ENCODE peak calls at places on chromosomes 3 and 15, in four cellular contexts. One of them, this sample, is unnamed.

GRCh38 chr15:70863450-70864218 is 9.7 kb upstream of the LARP6 start:
- DNase-seq in tibial nerve: peak
- DNase-seq in H1: no peak
- DNase-seq in WTC11: no peak
- DNase-seq in this sample: peak

GRCh38 chr15:40420071-40420713 is 14.6 kb downstream of the IVD start:
- DNase-seq in tibial nerve: no peak
- DNase-seq in H1: no peak
- DNase-seq in WTC11: no peak
- DNase-seq in this sample: no peak

GRCh38 chr3:31219131-31219843 is 313.4 kb upstream of the STT3B start:
- DNase-seq in tibial nerve: no peak
- DNase-seq in WTC11: no peak
- DNase-seq in H1: no peak
- DNase-seq in this sample: no peak

GRCh38 chr3:185420762-185421161 is 57.8 kb downstream of the MAP3K13 start:
- DNase-seq in WTC11: no peak
- DNase-seq in tibial nerve: peak
- DNase-seq in H1: no peak
- DNase-seq in this sample: peak

GRCh38 chr15:36325206-36325605 is 254.2 kb upstream of the CDIN1 start:
- DNase-seq in H1: no peak
- DNase-seq in tibial nerve: no peak
- DNase-seq in WTC11: no peak
- DNase-seq in this sample: no peak

GRCh38 chr15:61517776-61518175 is 288.7 kb upstream of the RORA start:
- DNase-seq in H1: no peak
- DNase-seq in tibial nerve: no peak
- DNase-seq in WTC11: no peak
- DNase-seq in this sample: no peak

GRCh38 chr15:66294157-66294931 is 976 bp downstream of the DIS3L start:
- DNase-seq in tibial nerve: peak
- DNase-seq in H1: no peak
- DNase-seq in WTC11: no peak
- DNase-seq in this sample: peak

GRCh38 chr3:43523454-43524053 is 98.3 kb downstream of the ANO10 start:
- DNase-seq in H1: no peak
- DNase-seq in WTC11: no peak
- DNase-seq in tibial nerve: no peak
- DNase-seq in this sample: no peak

GRCh38 chr3:45946875-45947274 is 3.6 kb downstream of the CXCR6 start:
- DNase-seq in tibial nerve: no peak
- DNase-seq in H1: no peak
- DNase-seq in WTC11: no peak
- DNase-seq in this sample: no peak

GRCh38 chr15:69489101-69489571 is 36.5 kb downstream of the RPLP1 start:
- DNase-seq in tibial nerve: peak
- DNase-seq in H1: no peak
- DNase-seq in WTC11: no peak
- DNase-seq in this sample: no peak

GRCh38 chr3:82130056-82130455 is 368.6 kb upstream of the GBE1 start:
- DNase-seq in WTC11: no peak
- DNase-seq in H1: no peak
- DNase-seq in tibial nerve: no peak
- DNase-seq in this sample: no peak

GRCh38 chr3:197203714-197204146 is 94.7 kb downstream of the DLG1 start:
- DNase-seq in H1: no peak
- DNase-seq in tibial nerve: no peak
- DNase-seq in WTC11: no peak
- DNase-seq in this sample: no peak

GRCh38 chr3:105676621-105677300 is 192.1 kb downstream of the CBLB start:
- DNase-seq in WTC11: no peak
- DNase-seq in tibial nerve: no peak
- DNase-seq in H1: no peak
- DNase-seq in this sample: no peak

GRCh38 chr3:12759097-12759679 is at the start of gene TMEM40:
- DNase-seq in H1: no peak
- DNase-seq in WTC11: peak
- DNase-seq in tibial nerve: no peak
- DNase-seq in this sample: peak

GRCh38 chr3:171327441-171328174 is 132.6 kb downstream of the TNIK start:
- DNase-seq in WTC11: no peak
- DNase-seq in tibial nerve: no peak
- DNase-seq in H1: no peak
- DNase-seq in this sample: no peak

GRCh38 chr15:100170280-100170654 is 171.5 kb downstream of the ADAMTS17 start:
- DNase-seq in tibial nerve: no peak
- DNase-seq in WTC11: no peak
- DNase-seq in H1: no peak
- DNase-seq in this sample: no peak

GRCh38 chr3:157111578-157111977 is 48.4 kb downstream of the CCNL1 start:
- DNase-seq in H1: no peak
- DNase-seq in WTC11: no peak
- DNase-seq in tibial nerve: no peak
- DNase-seq in this sample: no peak

GRCh38 chr15:38547255-38547997 is 17.2 kb downstream of the RASGRP1 start:
- DNase-seq in WTC11: no peak
- DNase-seq in tibial nerve: no peak
- DNase-seq in H1: no peak
- DNase-seq in this sample: no peak

GRCh38 chr15:40825661-40826088 is 2.8 kb downstream of the PPP1R14D start:
- DNase-seq in tibial nerve: no peak
- DNase-seq in WTC11: no peak
- DNase-seq in H1: no peak
- DNase-seq in this sample: peak

GRCh38 chr15:96264351-96264798 is 66.1 kb upstream of the NR2F2 start:
- DNase-seq in H1: no peak
- DNase-seq in tibial nerve: no peak
- DNase-seq in WTC11: no peak
- DNase-seq in this sample: peak

GRCh38 chr3:17489139-17489538 is 253.3 kb downstream of the TBC1D5 start:
- DNase-seq in tibial nerve: no peak
- DNase-seq in H1: no peak
- DNase-seq in WTC11: no peak
- DNase-seq in this sample: no peak

GRCh38 chr3:197748597-197749314 is 927 bp upstream of the FYTTD1 start:
- DNase-seq in WTC11: no peak
- DNase-seq in tibial nerve: no peak
- DNase-seq in H1: no peak
- DNase-seq in this sample: no peak

GRCh38 chr3:159252772-159253384 is 451.0 kb downstream of the MFSD1 start:
- DNase-seq in H1: no peak
- DNase-seq in WTC11: no peak
- DNase-seq in tibial nerve: no peak
- DNase-seq in this sample: peak

GRCh38 chr3:4824948-4825325 is 154.3 kb upstream of the BHLHE40 start:
- DNase-seq in H1: no peak
- DNase-seq in WTC11: no peak
- DNase-seq in tibial nerve: no peak
- DNase-seq in this sample: peak

GRCh38 chr15:49045691-49046112 is 544 bp downstream of the SECISBP2L start:
- DNase-seq in tibial nerve: peak
- DNase-seq in WTC11: no peak
- DNase-seq in H1: no peak
- DNase-seq in this sample: peak

GRCh38 chr15:38252481-38253311 is at the start of gene SPRED1:
- DNase-seq in H1: no peak
- DNase-seq in tibial nerve: peak
- DNase-seq in WTC11: peak
- DNase-seq in this sample: peak

GRCh38 chr15:26439681-26440080 is 333.2 kb downstream of the GABRB3 start:
- DNase-seq in tibial nerve: no peak
- DNase-seq in WTC11: no peak
- DNase-seq in H1: no peak
- DNase-seq in this sample: no peak

GRCh38 chr15:94119923-94120775 is 111.2 kb upstream of the MCTP2 start:
- DNase-seq in tibial nerve: peak
- DNase-seq in H1: peak
- DNase-seq in WTC11: peak
- DNase-seq in this sample: peak

GRCh38 chr15:100060276-100060926 is 281.4 kb downstream of the ADAMTS17 start:
- DNase-seq in WTC11: no peak
- DNase-seq in H1: no peak
- DNase-seq in tibial nerve: peak
- DNase-seq in this sample: no peak

GRCh38 chr3:139448104-139448503 is 28.2 kb downstream of the RBP2 start:
- DNase-seq in H1: no peak
- DNase-seq in WTC11: no peak
- DNase-seq in tibial nerve: no peak
- DNase-seq in this sample: no peak

GRCh38 chr15:99682455-99682854 is 50.8 kb downstream of the LYSMD4 start:
- DNase-seq in WTC11: no peak
- DNase-seq in H1: no peak
- DNase-seq in tibial nerve: no peak
- DNase-seq in this sample: no peak

GRCh38 chr15:43769584-43770228 is 7.1 kb downstream of the ELL3 start:
- DNase-seq in tibial nerve: peak
- DNase-seq in WTC11: peak
- DNase-seq in H1: peak
- DNase-seq in this sample: peak

GRCh38 chr3:192869131-192870027 is 48.3 kb downstream of the MB21D2 start:
- DNase-seq in H1: no peak
- DNase-seq in tibial nerve: no peak
- DNase-seq in WTC11: no peak
- DNase-seq in this sample: no peak

GRCh38 chr15:45641374-45641778 is 6.5 kb downstream of the SQOR start:
- DNase-seq in H1: no peak
- DNase-seq in tibial nerve: peak
- DNase-seq in WTC11: no peak
- DNase-seq in this sample: peak

GRCh38 chr3:180421221-180421620 is 180.7 kb upstream of the TTC14 start:
- DNase-seq in WTC11: no peak
- DNase-seq in H1: no peak
- DNase-seq in tibial nerve: no peak
- DNase-seq in this sample: no peak

GRCh38 chr3:128804017-128804816 is 75.2 kb upstream of the ACAD9 start:
- DNase-seq in H1: no peak
- DNase-seq in WTC11: no peak
- DNase-seq in tibial nerve: no peak
- DNase-seq in this sample: no peak

GRCh38 chr15:68126415-68126814 is 72.3 kb downstream of the PIAS1 start:
- DNase-seq in tibial nerve: no peak
- DNase-seq in H1: no peak
- DNase-seq in WTC11: no peak
- DNase-seq in this sample: no peak

GRCh38 chr3:88707837-88708236 is 399.6 kb upstream of the EPHA3 start:
- DNase-seq in tibial nerve: no peak
- DNase-seq in WTC11: no peak
- DNase-seq in H1: no peak
- DNase-seq in this sample: no peak

GRCh38 chr3:148992635-148993230 is 1.4 kb downstream of the GYG1 start:
- DNase-seq in WTC11: no peak
- DNase-seq in H1: no peak
- DNase-seq in tibial nerve: no peak
- DNase-seq in this sample: no peak

GRCh38 chr3:148992027-148992634 is 791 bp downstream of the GYG1 start:
- DNase-seq in WTC11: peak
- DNase-seq in H1: no peak
- DNase-seq in tibial nerve: peak
- DNase-seq in this sample: peak

GRCh38 chr3:148990211-148990610 is 1.1 kb upstream of the GYG1 start:
- DNase-seq in WTC11: no peak
- DNase-seq in tibial nerve: no peak
- DNase-seq in H1: no peak
- DNase-seq in this sample: no peak

GRCh38 chr3:148991219-148992026 is at the start of gene GYG1:
- DNase-seq in tibial nerve: peak
- DNase-seq in WTC11: peak
- DNase-seq in H1: peak
- DNase-seq in this sample: peak
- TF ChIP-seq CTCF in tibial nerve: no peak
- TF ChIP-seq CTCF in WTC11: no peak
- TF ChIP-seq CTCF in H1: peak
- TF ChIP-seq CTCF in this sample: peak

GRCh38 chr15:55615445-55615844 is 27.3 kb upstream of the PYGO1 start:
- DNase-seq in WTC11: no peak
- DNase-seq in tibial nerve: no peak
- DNase-seq in H1: no peak
- DNase-seq in this sample: no peak

GRCh38 chr15:55619783-55620182 is 31.6 kb upstream of the PYGO1 start:
- DNase-seq in tibial nerve: no peak
- DNase-seq in WTC11: no peak
- DNase-seq in H1: no peak
- DNase-seq in this sample: no peak

GRCh38 chr15:55618396-55618795 is 30.3 kb upstream of the PYGO1 start:
- DNase-seq in H1: no peak
- DNase-seq in tibial nerve: no peak
- DNase-seq in WTC11: no peak
- DNase-seq in this sample: no peak
- TF ChIP-seq CTCF in H1: no peak
- TF ChIP-seq CTCF in tibial nerve: no peak
- TF ChIP-seq CTCF in WTC11: no peak
- TF ChIP-seq CTCF in this sample: no peak

DNA sequence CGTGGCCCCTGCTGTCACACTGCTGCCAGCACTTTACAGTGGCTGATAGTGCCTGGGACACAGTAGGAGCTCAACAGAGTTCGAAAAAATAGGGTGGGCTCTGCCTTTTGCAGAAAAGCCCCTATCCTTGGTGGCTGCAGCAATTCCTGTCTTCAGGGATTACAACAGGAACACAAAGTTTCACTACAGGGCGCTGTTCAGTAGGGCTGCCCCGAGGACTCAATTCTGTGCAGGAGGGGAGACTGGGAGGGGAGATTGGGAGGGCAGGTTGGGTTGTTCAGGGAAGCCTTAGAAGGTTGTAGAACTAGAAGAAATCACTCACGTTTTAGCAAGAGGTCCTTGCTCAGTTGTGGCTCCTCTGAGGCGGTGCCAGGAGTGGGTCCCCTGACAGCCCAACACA is 138.0 kb upstream of the TPM1 start:
- DNase-seq in H1: no peak
- DNase-seq in tibial nerve: no peak
- DNase-seq in WTC11: no peak
- DNase-seq in this sample: no peak
- TF ChIP-seq CTCF in H1: no peak
- TF ChIP-seq CTCF in tibial nerve: no peak
- TF ChIP-seq CTCF in WTC11: no peak
- TF ChIP-seq CTCF in this sample: no peak

GRCh38 chr3:65857327-65857726 is 181.4 kb downstream of the MAGI1 start:
- DNase-seq in WTC11: no peak
- DNase-seq in H1: no peak
- DNase-seq in tibial nerve: no peak
- DNase-seq in this sample: no peak
- TF ChIP-seq CTCF in WTC11: no peak
- TF ChIP-seq CTCF in H1: no peak
- TF ChIP-seq CTCF in tibial nerve: no peak
- TF ChIP-seq CTCF in this sample: no peak

This sample was measured in Calu3.